ENCODE peak calls at places on chromosomes 7 and 10, in nine cellular contexts. One of them, this sample, is unnamed.

GRCh38 chr10:67520924-67521520 is 175.0 kb downstream of the CTNNA3 start:
- DNase-seq in HCT116: peak
- DNase-seq in HL-60: no peak
- DNase-seq in GM12878: peak
- DNase-seq in A549: peak
- DNase-seq in HepG2: peak
- DNase-seq in Panc1: peak
- DNase-seq in SK-N-SH: peak
- DNase-seq in K562: peak
- DNase-seq in this sample: peak

GRCh38 chr10:35025916-35026315 is 64.2 kb downstream of the CUL2 start:
- DNase-seq in A549: no peak
- DNase-seq in HL-60: no peak
- DNase-seq in HepG2: no peak
- DNase-seq in Panc1: no peak
- DNase-seq in GM12878: no peak
- DNase-seq in SK-N-SH: no peak
- DNase-seq in HCT116: no peak
- DNase-seq in K562: no peak
- DNase-seq in this sample: no peak

GRCh38 chr7:48130658-48131108 is 40.6 kb upstream of the ABCA13 start:
- DNase-seq in K562: no peak
- DNase-seq in A549: no peak
- DNase-seq in Panc1: no peak
- DNase-seq in SK-N-SH: no peak
- DNase-seq in HepG2: no peak
- DNase-seq in HL-60: no peak
- DNase-seq in HCT116: no peak
- DNase-seq in GM12878: no peak
- DNase-seq in this sample: no peak

GRCh38 chr10:131943021-131943814 is 38.5 kb downstream of the BNIP3 start:
- DNase-seq in K562: peak
- DNase-seq in A549: peak
- DNase-seq in HepG2: peak
- DNase-seq in SK-N-SH: peak
- DNase-seq in HL-60: no peak
- DNase-seq in HCT116: no peak
- DNase-seq in Panc1: no peak
- DNase-seq in GM12878: no peak
- DNase-seq in this sample: peak

GRCh38 chr7:153887756-153888591 is 164.2 kb upstream of the DPP6 start:
- DNase-seq in SK-N-SH: peak
- DNase-seq in Panc1: no peak
- DNase-seq in HCT116: no peak
- DNase-seq in HL-60: no peak
- DNase-seq in A549: no peak
- DNase-seq in HepG2: no peak
- DNase-seq in K562: no peak
- DNase-seq in GM12878: no peak
- DNase-seq in this sample: no peak

GRCh38 chr7:135728136-135728669 is at the start of gene SLC13A4:
- DNase-seq in HepG2: no peak
- DNase-seq in K562: peak
- DNase-seq in Panc1: no peak
- DNase-seq in HCT116: no peak
- DNase-seq in GM12878: no peak
- DNase-seq in SK-N-SH: no peak
- DNase-seq in HL-60: no peak
- DNase-seq in A549: no peak
- DNase-seq in this sample: peak

GRCh38 chr10:103854265-103854686 is 1.1 kb downstream of the SH3PXD2A start:
- DNase-seq in HepG2: peak
- DNase-seq in Panc1: no peak
- DNase-seq in SK-N-SH: no peak
- DNase-seq in GM12878: no peak
- DNase-seq in HCT116: no peak
- DNase-seq in HL-60: no peak
- DNase-seq in K562: no peak
- DNase-seq in A549: peak
- DNase-seq in this sample: peak

GRCh38 chr10:35306852-35307251 is 29.5 kb upstream of the CCNY start:
- DNase-seq in Panc1: no peak
- DNase-seq in K562: no peak
- DNase-seq in SK-N-SH: peak
- DNase-seq in HCT116: no peak
- DNase-seq in A549: peak
- DNase-seq in HepG2: peak
- DNase-seq in GM12878: no peak
- DNase-seq in HL-60: no peak
- DNase-seq in this sample: no peak

GRCh38 chr7:155576416-155576815 is 30.1 kb upstream of the CNPY1 start:
- DNase-seq in K562: no peak
- DNase-seq in HepG2: no peak
- DNase-seq in HCT116: no peak
- DNase-seq in HL-60: no peak
- DNase-seq in Panc1: no peak
- DNase-seq in SK-N-SH: no peak
- DNase-seq in A549: no peak
- DNase-seq in GM12878: no peak
- DNase-seq in this sample: no peak

GRCh38 chr7:92437956-92438491 is 9.3 kb upstream of the GATAD1 start:
- DNase-seq in HCT116: no peak
- DNase-seq in K562: no peak
- DNase-seq in GM12878: no peak
- DNase-seq in SK-N-SH: no peak
- DNase-seq in A549: no peak
- DNase-seq in HepG2: no peak
- DNase-seq in HL-60: no peak
- DNase-seq in Panc1: no peak
- DNase-seq in this sample: peak

GRCh38 chr7:89182116-89182515 is 386.6 kb upstream of the TEX47 start:
- DNase-seq in K562: no peak
- DNase-seq in A549: no peak
- DNase-seq in HL-60: no peak
- DNase-seq in HCT116: no peak
- DNase-seq in GM12878: no peak
- DNase-seq in SK-N-SH: no peak
- DNase-seq in Panc1: no peak
- DNase-seq in HepG2: no peak
- DNase-seq in this sample: no peak

GRCh38 chr10:132932461-132933307 is 9.7 kb downstream of the CFAP46 start:
- DNase-seq in HepG2: no peak
- DNase-seq in A549: no peak
- DNase-seq in K562: no peak
- DNase-seq in Panc1: no peak
- DNase-seq in SK-N-SH: no peak
- DNase-seq in GM12878: no peak
- DNase-seq in HCT116: no peak
- DNase-seq in HL-60: no peak
- DNase-seq in this sample: no peak

GRCh38 chr10:44850356-44850934 is 60.7 kb upstream of the TMEM72 start:
- DNase-seq in K562: no peak
- DNase-seq in HL-60: no peak
- DNase-seq in Panc1: no peak
- DNase-seq in A549: no peak
- DNase-seq in GM12878: no peak
- DNase-seq in SK-N-SH: no peak
- DNase-seq in HCT116: no peak
- DNase-seq in HepG2: no peak
- DNase-seq in this sample: no peak

GRCh38 chr7:42262907-42263466 is 26.0 kb upstream of the GLI3 start:
- DNase-seq in HCT116: no peak
- DNase-seq in GM12878: no peak
- DNase-seq in A549: no peak
- DNase-seq in SK-N-SH: no peak
- DNase-seq in HL-60: no peak
- DNase-seq in Panc1: no peak
- DNase-seq in HepG2: no peak
- DNase-seq in K562: no peak
- DNase-seq in this sample: peak

DNA sequence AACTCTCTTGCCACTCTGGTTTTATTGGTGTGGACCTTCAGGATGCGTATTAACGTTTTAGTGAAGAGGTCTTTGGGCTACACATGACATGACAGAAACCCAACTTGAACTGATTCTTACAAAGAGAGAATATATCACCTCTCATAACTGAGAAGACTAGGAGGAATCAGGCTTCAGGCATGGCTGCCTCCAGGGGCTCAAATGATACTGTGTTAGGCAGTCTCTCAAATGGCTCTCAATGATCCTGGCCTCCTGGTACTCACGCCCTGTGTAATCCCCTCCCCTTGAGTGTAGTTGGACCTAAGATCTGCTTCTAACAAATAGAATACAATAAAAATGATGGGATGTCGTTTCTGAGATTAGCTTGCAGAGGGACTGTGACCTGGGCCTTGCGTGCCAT is 58.5 kb upstream of the SYPL1 start:
- DNase-seq in K562: no peak
- DNase-seq in A549: no peak
- DNase-seq in HepG2: no peak
- DNase-seq in Panc1: no peak
- DNase-seq in HCT116: no peak
- DNase-seq in HL-60: no peak
- DNase-seq in GM12878: no peak
- DNase-seq in SK-N-SH: no peak
- DNase-seq in this sample: no peak
- TF ChIP-seq REST in K562: no peak
- TF ChIP-seq REST in A549: no peak
- TF ChIP-seq REST in HepG2: no peak
- TF ChIP-seq REST in Panc1: no peak
- TF ChIP-seq REST in HCT116: no peak
- TF ChIP-seq REST in HL-60: no peak
- TF ChIP-seq REST in GM12878: no peak
- TF ChIP-seq REST in SK-N-SH: no peak
- TF ChIP-seq REST in this sample: no peak

DNA sequence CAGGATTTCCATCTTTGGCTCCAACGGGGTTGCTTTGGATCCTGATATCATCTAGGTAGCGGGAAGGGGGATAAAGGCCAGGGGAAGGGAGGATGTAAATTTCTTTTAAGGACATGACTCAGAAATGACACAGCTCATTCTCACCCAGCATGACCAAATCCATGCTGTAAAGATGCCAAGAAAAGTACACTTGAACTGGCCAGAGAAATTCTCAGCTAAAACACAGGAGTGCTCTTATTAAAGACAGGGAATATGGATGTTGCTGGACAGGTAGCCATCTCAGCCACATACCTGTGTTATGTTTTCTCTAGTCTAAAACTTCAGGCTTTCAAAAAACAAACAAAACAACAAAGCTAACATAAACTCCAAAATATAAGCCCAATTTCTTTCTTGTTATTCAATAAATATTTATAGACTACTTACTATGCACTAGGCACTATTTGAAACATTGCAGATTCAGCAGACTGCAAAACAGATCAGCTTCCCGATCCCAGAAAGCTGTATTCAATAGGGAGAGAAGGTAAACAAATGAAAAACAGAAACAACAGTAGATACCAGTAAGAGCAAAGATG is 68.2 kb downstream of the NAMPT start:
- DNase-seq in GM12878: no peak
- DNase-seq in SK-N-SH: no peak
- DNase-seq in HepG2: no peak
- DNase-seq in HCT116: peak
- DNase-seq in A549: peak
- DNase-seq in HL-60: no peak
- DNase-seq in Panc1: peak
- DNase-seq in K562: peak
- DNase-seq in this sample: no peak
- TF ChIP-seq REST in GM12878: no peak
- TF ChIP-seq REST in SK-N-SH: peak
- TF ChIP-seq REST in HepG2: no peak
- TF ChIP-seq REST in HCT116: no peak
- TF ChIP-seq REST in A549: no peak
- TF ChIP-seq REST in HL-60: no peak
- TF ChIP-seq REST in Panc1: no peak
- TF ChIP-seq REST in K562: no peak
- TF ChIP-seq REST in this sample: no peak

GRCh38 chr10:97823734-97824133 is 25.9 kb upstream of the GOLGA7B start:
- DNase-seq in SK-N-SH: no peak
- DNase-seq in HCT116: no peak
- DNase-seq in HL-60: no peak
- DNase-seq in K562: no peak
- DNase-seq in Panc1: no peak
- DNase-seq in A549: no peak
- DNase-seq in HepG2: no peak
- DNase-seq in GM12878: no peak
- DNase-seq in this sample: no peak

GRCh38 chr10:97818572-97818971 is 31.1 kb upstream of the GOLGA7B start:
- DNase-seq in HCT116: no peak
- DNase-seq in HepG2: no peak
- DNase-seq in GM12878: no peak
- DNase-seq in HL-60: no peak
- DNase-seq in K562: no peak
- DNase-seq in A549: no peak
- DNase-seq in SK-N-SH: no peak
- DNase-seq in Panc1: no peak
- DNase-seq in this sample: no peak

GRCh38 chr10:97822261-97822687 is 27.4 kb upstream of the GOLGA7B start:
- DNase-seq in A549: no peak
- DNase-seq in HCT116: no peak
- DNase-seq in HepG2: no peak
- DNase-seq in HL-60: no peak
- DNase-seq in K562: no peak
- DNase-seq in SK-N-SH: no peak
- DNase-seq in GM12878: no peak
- DNase-seq in Panc1: no peak
- DNase-seq in this sample: no peak

GRCh38 chr10:97820305-97820704 is 29.3 kb upstream of the GOLGA7B start:
- DNase-seq in Panc1: no peak
- DNase-seq in GM12878: no peak
- DNase-seq in HepG2: no peak
- DNase-seq in HL-60: no peak
- DNase-seq in A549: no peak
- DNase-seq in K562: no peak
- DNase-seq in HCT116: no peak
- DNase-seq in SK-N-SH: no peak
- DNase-seq in this sample: no peak

GRCh38 chr10:97821308-97822038 is 28.2 kb upstream of the GOLGA7B start:
- DNase-seq in A549: no peak
- DNase-seq in HCT116: no peak
- DNase-seq in Panc1: no peak
- DNase-seq in HL-60: no peak
- DNase-seq in SK-N-SH: no peak
- DNase-seq in GM12878: no peak
- DNase-seq in HepG2: no peak
- DNase-seq in K562: no peak
- DNase-seq in this sample: peak
- TF ChIP-seq REST in A549: no peak
- TF ChIP-seq REST in HCT116: no peak
- TF ChIP-seq REST in Panc1: no peak
- TF ChIP-seq REST in HL-60: no peak
- TF ChIP-seq REST in SK-N-SH: no peak
- TF ChIP-seq REST in GM12878: no peak
- TF ChIP-seq REST in HepG2: no peak
- TF ChIP-seq REST in K562: no peak
- TF ChIP-seq REST in this sample: no peak

DNA sequence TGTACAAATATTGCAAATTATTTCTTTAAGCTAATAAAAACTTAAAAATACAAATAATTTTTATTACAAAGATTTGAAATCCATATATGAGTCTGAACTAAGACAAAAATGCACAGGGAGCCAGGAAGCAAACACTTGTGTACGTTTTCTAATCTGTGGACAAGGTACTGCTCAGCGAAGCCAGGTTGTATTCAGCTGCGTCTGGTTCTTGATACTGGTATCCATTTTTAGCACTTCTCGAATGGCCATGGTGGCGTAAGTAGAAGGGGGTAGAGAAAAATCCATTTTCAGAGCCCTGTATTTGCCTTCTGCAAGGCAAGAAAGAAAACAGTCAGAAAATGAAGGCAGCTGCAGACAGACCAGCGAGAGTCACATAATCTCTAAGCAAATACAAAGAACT is 64.5 kb downstream of the PUS7 start:
- DNase-seq in SK-N-SH: no peak
- DNase-seq in HCT116: no peak
- DNase-seq in Panc1: no peak
- DNase-seq in GM12878: no peak
- DNase-seq in HL-60: no peak
- DNase-seq in HepG2: no peak
- DNase-seq in K562: peak
- DNase-seq in A549: no peak
- DNase-seq in this sample: no peak
- TF ChIP-seq REST in SK-N-SH: no peak
- TF ChIP-seq REST in HCT116: no peak
- TF ChIP-seq REST in Panc1: no peak
- TF ChIP-seq REST in GM12878: no peak
- TF ChIP-seq REST in HL-60: no peak
- TF ChIP-seq REST in HepG2: no peak
- TF ChIP-seq REST in K562: no peak
- TF ChIP-seq REST in A549: no peak
- TF ChIP-seq REST in this sample: no peak

This sample was measured in GM23338.